ENCODE peak calls at places on chromosomes 4 and X, in five cellular contexts. One of them, this sample, is unnamed.
A peak's percentile ranks its signal among the peaks of the same experiment; 100 is the strongest.

GRCh38 chr4:168766537-168767316 is 243.3 kb downstream of the CBR4 start:
- DNase-seq in activated gamma-delta T cell treated with Interleukin-2 at 50 U/mL for 16 hours: no peak
- DNase-seq in hypothalamus: no peak
- DNase-seq in neural progenitor cell: no peak
- DNase-seq in activated naive CD8-positive, alpha-beta T cell treated with anti-CD3 and anti-CD28 coated beads, Interleukin-2, amount 50 U/mL, for 24 hours: no peak
- DNase-seq in this sample: no peak

GRCh38 chr4:37896206-37896605 is 5.3 kb downstream of the TBC1D1 start:
- DNase-seq in activated gamma-delta T cell treated with Interleukin-2 at 50 U/mL for 16 hours: no peak
- DNase-seq in hypothalamus: no peak
- DNase-seq in neural progenitor cell: no peak
- DNase-seq in activated naive CD8-positive, alpha-beta T cell treated with anti-CD3 and anti-CD28 coated beads, Interleukin-2, amount 50 U/mL, for 24 hours: no peak
- DNase-seq in this sample: no peak

GRCh38 chrX:68717196-68717595 is 69.7 kb downstream of the STARD8 start:
- DNase-seq in activated gamma-delta T cell treated with Interleukin-2 at 50 U/mL for 16 hours: no peak
- DNase-seq in hypothalamus: no peak
- DNase-seq in neural progenitor cell: no peak
- DNase-seq in activated naive CD8-positive, alpha-beta T cell treated with anti-CD3 and anti-CD28 coated beads, Interleukin-2, amount 50 U/mL, for 24 hours: no peak
- DNase-seq in this sample: no peak

GRCh38 chr4:102562995-102563394 is 61.8 kb downstream of the NFKB1 start:
- DNase-seq in activated gamma-delta T cell treated with Interleukin-2 at 50 U/mL for 16 hours: no peak
- DNase-seq in hypothalamus: no peak
- DNase-seq in neural progenitor cell: no peak
- DNase-seq in activated naive CD8-positive, alpha-beta T cell treated with anti-CD3 and anti-CD28 coated beads, Interleukin-2, amount 50 U/mL, for 24 hours: no peak
- DNase-seq in this sample: no peak

GRCh38 chr4:24236532-24236931 is 346.7 kb upstream of the PPARGC1A start:
- DNase-seq in activated gamma-delta T cell treated with Interleukin-2 at 50 U/mL for 16 hours: no peak
- DNase-seq in hypothalamus: no peak
- DNase-seq in neural progenitor cell: no peak
- DNase-seq in activated naive CD8-positive, alpha-beta T cell treated with anti-CD3 and anti-CD28 coated beads, Interleukin-2, amount 50 U/mL, for 24 hours: no peak
- DNase-seq in this sample: no peak

GRCh38 chrX:96387801-96388200 is 296.8 kb upstream of the DIAPH2 start:
- DNase-seq in activated gamma-delta T cell treated with Interleukin-2 at 50 U/mL for 16 hours: no peak
- DNase-seq in hypothalamus: no peak
- DNase-seq in neural progenitor cell: no peak
- DNase-seq in activated naive CD8-positive, alpha-beta T cell treated with anti-CD3 and anti-CD28 coated beads, Interleukin-2, amount 50 U/mL, for 24 hours: no peak
- DNase-seq in this sample: no peak

GRCh38 chr4:92305148-92305877 is 1.5 kb downstream of the GRID2 start:
- DNase-seq in activated gamma-delta T cell treated with Interleukin-2 at 50 U/mL for 16 hours: no peak
- DNase-seq in hypothalamus: peak; percentile 88
- DNase-seq in neural progenitor cell: peak; percentile 94
- DNase-seq in activated naive CD8-positive, alpha-beta T cell treated with anti-CD3 and anti-CD28 coated beads, Interleukin-2, amount 50 U/mL, for 24 hours: peak; percentile 2
- DNase-seq in this sample: no peak

GRCh38 chrX:17944833-17945497 is 83.9 kb upstream of the RAI2 start:
- DNase-seq in activated gamma-delta T cell treated with Interleukin-2 at 50 U/mL for 16 hours: no peak
- DNase-seq in hypothalamus: no peak
- DNase-seq in neural progenitor cell: peak; percentile 38
- DNase-seq in activated naive CD8-positive, alpha-beta T cell treated with anti-CD3 and anti-CD28 coated beads, Interleukin-2, amount 50 U/mL, for 24 hours: peak; percentile 9
- DNase-seq in this sample: no peak

GRCh38 chr4:125679989-125680388 is 365.2 kb downstream of the FAT4 start:
- DNase-seq in activated gamma-delta T cell treated with Interleukin-2 at 50 U/mL for 16 hours: no peak
- DNase-seq in hypothalamus: no peak
- DNase-seq in neural progenitor cell: no peak
- DNase-seq in activated naive CD8-positive, alpha-beta T cell treated with anti-CD3 and anti-CD28 coated beads, Interleukin-2, amount 50 U/mL, for 24 hours: no peak
- DNase-seq in this sample: no peak

GRCh38 chr4:186932631-186933150 is 209.0 kb upstream of the FAT1 start:
- DNase-seq in activated gamma-delta T cell treated with Interleukin-2 at 50 U/mL for 16 hours: no peak
- DNase-seq in hypothalamus: no peak
- DNase-seq in neural progenitor cell: no peak
- DNase-seq in activated naive CD8-positive, alpha-beta T cell treated with anti-CD3 and anti-CD28 coated beads, Interleukin-2, amount 50 U/mL, for 24 hours: no peak
- DNase-seq in this sample: no peak